ENCODE peak calls at places on chromosomes 3 and 15, in four cellular contexts. X is heart right ventricle, M is psoas muscle, V is uterus. C is an unnamed sample. For H3K4me1 and H3K9me3, the result is how much of the 10 kb centered on the place peaks cover.

GRCh38 chr15:64162478-64162868 is 349 bp downstream of the PPIB start:
- DNase-seq in X (no peak), M (no peak), V (no peak), C (no peak)

GRCh38 chr15:29593629-29594028 is 228.6 kb downstream of the TJP1 start:
- DNase-seq in X (no peak), M (no peak), V (no peak), C (no peak)

GRCh38 chr15:38879909-38880471 is 315.4 kb upstream of the RASGRP1 start:
- DNase-seq in X (no peak), M (peak), V (no peak), C (no peak)

GRCh38 chr15:34650177-34650576 is 66.7 kb upstream of the GOLGA8B start:
- DNase-seq in X (no peak), M (no peak), V (no peak), C (no peak)

GRCh38 chr15:74176262-74177208 is 3.0 kb downstream of the ISLR start:
- DNase-seq in X (no peak), M (no peak), V (peak), C (peak)

GRCh38 chr3:16529264-16529663 is 15.8 kb upstream of the RFTN1 start:
- DNase-seq in X (no peak), M (no peak), V (no peak), C (no peak)

GRCh38 chr15:70494861-70495571 is 268.3 kb downstream of the UACA start:
- DNase-seq in X (no peak), M (no peak), V (no peak), C (no peak)

GRCh38 chr3:88713233-88713691 is 394.2 kb upstream of the EPHA3 start:
- DNase-seq in X (no peak), M (no peak), V (no peak), C (no peak)

GRCh38 chr3:99502871-99503270 is 135.5 kb upstream of the COL8A1 start:
- DNase-seq in X (no peak), M (no peak), V (no peak), C (no peak)

GRCh38 chr3:157594413-157594812 is 91.2 kb upstream of the VEPH1 start:
- DNase-seq in X (no peak), M (no peak), V (no peak), C (no peak)

GRCh38 chr3:141386611-141387110 is 18.4 kb downstream of the ZBTB38 start:
- DNase-seq in X (no peak), M (no peak), V (no peak), C (no peak)

GRCh38 chr3:66133853-66134445 is 86.9 kb upstream of the SLC25A26 start:
- DNase-seq in X (no peak), M (no peak), V (no peak), C (no peak)

GRCh38 chr3:116247510-116248077 is 197.7 kb downstream of the LSAMP start:
- DNase-seq in X (no peak), M (no peak), V (no peak), C (no peak)

GRCh38 chr15:70558406-70559222 is 204.7 kb downstream of the UACA start:
- DNase-seq in X (no peak), M (no peak), V (no peak), C (peak)

GRCh38 chr3:45211466-45212094 is 14.5 kb downstream of the TMEM158 start:
- DNase-seq in X (no peak), M (no peak), V (peak), C (no peak)

GRCh38 chr3:113243846-113244245 is 32.5 kb downstream of the BOC start:
- DNase-seq in X (no peak), M (no peak), V (no peak), C (peak)
- H3K4me1 ChIP-seq in X (under half), M (under half), V (under half), C (half or more)

GRCh38 chr15:27535445-27536129 is 563.5 kb downstream of the OCA2 start:
- DNase-seq in X (no peak), M (no peak), V (no peak), C (no peak)

GRCh38 chr15:27527490-27528067 is 556.6 kb downstream of the GABRG3 start:
- DNase-seq in X (no peak), M (no peak), V (no peak), C (no peak)

GRCh38 chr15:27532358-27532757 is 561.4 kb downstream of the GABRG3 start:
- DNase-seq in X (no peak), M (no peak), V (no peak), C (no peak)

GRCh38 chr15:27530994-27531393 is 560.0 kb downstream of the GABRG3 start:
- DNase-seq in X (no peak), M (no peak), V (no peak), C (no peak)
- H3K9me3 ChIP-seq in X (under half), M (under half), V (under half), C (under half)

GRCh38 chr15:80175436-80175835 is 22.6 kb downstream of the FAH start:
- DNase-seq in X (no peak), M (peak), V (no peak), C (no peak)

GRCh38 chr15:80176443-80176842 is 23.6 kb downstream of the FAH start:
- DNase-seq in X (no peak), M (peak), V (no peak), C (no peak)

GRCh38 chr15:80179025-80179759 is 26.4 kb downstream of the FAH start:
- DNase-seq in X (no peak), M (no peak), V (no peak), C (no peak)

GRCh38 chr15:80179966-80180365 is 27.2 kb downstream of the FAH start:
- DNase-seq in X (no peak), M (no peak), V (no peak), C (no peak)

GRCh38 chr15:80177151-80177550 is 24.4 kb downstream of the FAH start:
- DNase-seq in X (no peak), M (no peak), V (no peak), C (no peak)
- H3K4me1 ChIP-seq in X (under half), M (under half), V (under half), C (under half)

DNA sequence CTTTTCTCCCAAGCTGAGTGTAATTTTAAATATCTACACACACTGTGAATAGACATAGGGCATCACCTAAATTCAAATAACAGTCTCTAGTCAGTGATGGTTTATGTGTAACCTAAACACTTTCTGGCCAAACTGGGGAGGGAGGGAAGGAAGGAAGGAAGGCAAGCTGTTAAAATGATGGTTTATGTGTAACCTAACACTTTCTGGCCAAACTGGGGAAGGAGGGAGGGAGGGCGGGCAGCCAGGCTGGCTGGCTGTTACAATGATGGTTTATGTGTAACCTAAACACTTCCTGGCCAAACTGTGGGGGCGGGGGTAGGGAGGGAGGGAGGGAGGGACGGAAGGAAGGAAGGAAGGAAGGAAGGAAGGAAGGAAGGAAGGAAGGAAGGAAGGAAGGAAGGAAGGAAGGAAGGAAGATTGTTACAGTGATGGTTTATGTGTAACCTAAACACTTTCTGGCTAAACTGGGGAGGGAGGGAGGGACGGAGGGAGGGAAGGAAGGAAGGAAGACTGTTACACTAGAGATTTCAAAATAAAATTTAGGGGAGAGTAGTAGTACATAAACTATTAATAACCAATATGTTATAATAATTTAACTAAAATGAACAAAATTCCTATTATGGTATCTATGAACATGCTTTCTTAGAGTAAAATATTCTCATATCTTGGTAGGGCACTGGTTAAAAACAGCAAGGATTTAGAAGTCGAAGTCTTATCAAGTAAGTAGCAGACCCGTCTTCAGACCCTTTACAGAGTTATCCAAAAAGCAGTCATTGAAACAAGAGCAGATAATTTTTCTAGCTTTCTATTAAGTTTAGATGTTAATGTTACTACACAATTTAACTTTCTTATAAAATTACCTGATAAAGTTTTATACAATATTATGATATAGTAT is 148.1 kb downstream of the LMLN start:
- DNase-seq in X (no peak), M (no peak), V (no peak), C (no peak)
- H3K9me3 ChIP-seq in X (under half), M (under half), V (under half), C (under half)

DNA sequence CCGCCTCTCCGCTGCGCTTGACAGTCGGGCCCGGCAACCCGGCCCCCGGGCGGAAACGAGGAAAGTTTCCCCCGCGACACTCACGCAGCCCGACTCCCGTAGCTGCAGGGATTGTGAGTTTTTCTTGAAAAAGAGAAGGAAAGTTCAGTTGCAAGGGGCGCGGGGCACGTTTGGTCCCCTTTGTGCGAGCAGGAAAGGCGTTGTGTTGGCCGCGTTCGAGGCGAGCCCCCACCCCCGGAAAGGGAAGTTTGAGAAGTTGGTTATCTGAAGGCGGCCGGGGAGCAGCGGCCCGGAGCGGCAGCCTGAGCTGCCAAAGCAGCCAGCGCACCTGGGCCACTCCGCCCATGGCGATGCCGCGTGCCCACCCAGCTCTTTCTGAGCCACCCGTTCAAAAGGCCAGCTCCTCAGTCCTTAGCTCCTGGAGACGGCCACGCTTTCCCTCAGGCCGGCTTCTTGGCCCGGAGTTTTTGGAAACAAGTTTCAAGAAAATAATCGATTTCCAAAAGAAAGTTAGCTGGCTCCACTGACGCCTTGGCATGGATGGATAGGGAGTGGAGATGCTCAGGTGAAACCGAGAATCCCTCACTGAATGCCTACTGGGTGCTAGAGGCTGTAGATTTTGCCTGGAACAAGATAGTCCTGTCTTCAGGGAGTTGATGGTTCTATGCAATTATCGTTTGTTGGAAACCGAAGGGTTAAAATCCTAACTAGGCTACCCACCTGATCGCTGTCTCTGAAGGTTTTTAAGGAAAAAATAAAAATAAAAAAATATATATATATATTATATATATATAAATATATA is 832 bp downstream of the TGFBR2 start:
- DNase-seq in X (peak), M (peak), V (peak), C (no peak)
- H3K4me1 ChIP-seq in X (under half), M (under half), V (under half), C (under half)

DNA sequence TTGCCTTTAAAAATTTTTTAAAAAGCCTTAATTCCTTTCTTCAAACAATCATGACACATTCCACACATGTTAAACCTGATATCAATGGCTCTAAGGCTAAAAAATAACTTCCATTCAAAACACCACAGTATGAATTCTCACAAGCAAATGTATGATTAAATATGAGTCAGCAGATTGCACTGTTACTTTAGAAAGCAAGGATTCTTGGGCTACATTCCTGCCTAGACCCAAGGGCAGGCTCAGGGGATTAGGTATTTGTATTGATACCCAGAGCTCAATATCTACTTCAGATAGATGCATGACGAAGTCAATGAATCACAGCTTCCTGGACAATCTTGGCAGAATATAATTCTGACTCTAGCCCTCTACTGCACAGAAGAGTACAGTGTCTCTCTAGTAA is 65.7 kb downstream of the RARB start:
- DNase-seq in X (no peak), M (no peak), V (no peak), C (no peak)
- H3K9me3 ChIP-seq in X (under half), M (under half), V (under half), C (under half)

DNA sequence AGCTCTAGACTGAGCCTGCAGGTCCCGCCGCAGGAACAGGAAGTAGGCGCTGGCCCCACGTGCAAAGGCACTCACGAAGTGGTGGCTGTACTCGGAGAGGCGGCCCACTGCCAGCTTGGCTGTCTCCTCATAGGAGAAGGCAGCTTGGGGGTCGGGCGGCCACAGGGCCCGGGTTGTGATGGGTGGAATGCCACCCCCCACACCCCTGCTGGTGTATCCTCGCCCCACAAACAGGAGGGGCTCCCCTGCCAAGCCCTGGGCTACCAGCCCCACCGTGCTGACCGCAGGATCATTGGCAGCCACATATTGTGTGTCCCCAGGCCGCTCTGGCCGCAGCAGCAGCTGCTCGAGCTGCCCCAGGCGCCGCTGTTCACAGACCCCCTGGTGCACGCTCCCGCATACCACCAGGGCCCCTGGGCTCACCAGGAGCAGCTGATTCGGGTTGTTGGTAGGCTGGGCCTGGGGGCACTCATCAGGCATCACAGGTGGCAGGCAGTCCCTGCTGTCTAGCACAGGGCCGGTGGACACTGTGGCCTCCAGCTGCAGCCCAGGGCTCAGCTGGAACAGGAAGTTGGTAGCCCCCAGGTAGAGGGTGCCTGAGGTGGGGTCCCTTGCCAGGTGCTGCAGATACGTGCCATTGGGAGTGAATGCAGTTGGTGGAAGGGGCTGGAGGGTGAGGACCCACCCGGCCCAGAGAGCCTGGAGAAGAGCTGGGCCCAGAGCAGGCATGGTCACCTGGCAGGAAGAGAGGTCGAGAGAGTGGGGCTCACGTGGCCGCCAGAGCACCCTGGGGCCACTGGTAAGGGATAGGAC is 5.8 kb downstream of the PLXNB1 start:
- DNase-seq in X (no peak), M (peak), V (no peak), C (no peak)
- H3K4me1 ChIP-seq in X (under half), M (under half), V (under half), C (half or more)

GRCh38 chr3:118833075-118833474 is 201.6 kb downstream of the IGSF11 start:
- DNase-seq in X (no peak), M (no peak), V (no peak), C (no peak)

GRCh38 chr3:118842147-118842863 is 192.3 kb downstream of the IGSF11 start:
- DNase-seq in X (no peak), M (no peak), V (no peak), C (no peak)

DNA sequence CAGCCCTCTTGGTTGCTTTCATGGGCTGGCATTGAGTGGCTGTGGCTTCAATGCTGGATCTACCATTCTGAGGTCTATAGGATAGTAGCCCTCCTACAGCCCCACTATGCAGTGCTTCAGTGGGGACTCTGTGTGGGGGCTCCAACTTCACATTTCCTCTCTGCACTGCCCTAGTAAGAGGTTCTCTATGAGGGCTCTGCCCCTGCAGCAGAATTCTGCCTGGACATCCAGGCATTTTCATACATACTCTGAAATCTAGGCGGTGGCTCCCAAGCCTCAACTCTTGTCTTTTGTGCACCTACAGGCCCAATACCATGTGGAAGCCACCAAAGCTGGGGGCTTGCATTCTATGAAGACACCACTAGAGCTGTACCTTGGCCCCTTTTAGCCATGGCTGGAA is 195.8 kb downstream of the IGSF11 start:
- DNase-seq in X (no peak), M (no peak), V (no peak), C (no peak)
- H3K9me3 ChIP-seq in X (half or more), M (under half), V (under half), C (under half)